ENCODE peak calls at places on chromosomes 16 and 17, in four cellular contexts. Y, M, Q and S are unnamed samples.

GRCh38 chr17:35129154-35129972 is 7.9 kb downstream of the FNDC8 start:
- DNase-seq in M (no peak), Q (peak), Y (no peak), S (no peak)

GRCh38 chr17:30021708-30022317 is 80.4 kb downstream of the EFCAB5 start:
- DNase-seq in Y (peak), Q (peak), M (peak), S (no peak)

GRCh38 chr16:89711601-89712475 is 8.9 kb downstream of the VPS9D1 start:
- DNase-seq in M (peak), Q (peak), Y (peak), S (peak)

GRCh38 chr17:75313941-75314550 is 24.8 kb upstream of the SLC25A19 start:
- DNase-seq in M (no peak), Y (no peak), Q (peak), S (no peak)

GRCh38 chr17:82272495-82273326 is 789 bp downstream of the CSNK1D start:
- DNase-seq in Y (peak), M (peak), Q (no peak), S (peak)

GRCh38 chr16:31869511-31870201 is 4.0 kb upstream of the ZNF267 start:
- DNase-seq in M (no peak), Q (peak), Y (no peak), S (peak)

GRCh38 chr17:4708436-4708835 is 2.0 kb upstream of the ARRB2 start:
- DNase-seq in Q (no peak), M (no peak), Y (peak), S (no peak)

GRCh38 chr16:79776243-79776884 is 175.8 kb upstream of the MAF start:
- DNase-seq in Q (no peak), M (no peak), Y (peak), S (no peak)

GRCh38 chr16:66262253-66263167 is 104.0 kb upstream of the CDH5 start:
- DNase-seq in M (no peak), Q (peak), Y (no peak), S (no peak)

GRCh38 chr17:81434681-81435417 is 39.6 kb downstream of the BAHCC1 start:
- DNase-seq in Q (no peak), M (no peak), Y (no peak), S (no peak)

GRCh38 chr16:67547423-67548264 is 14.7 kb upstream of the CTCF start:
- DNase-seq in M (no peak), Q (no peak), Y (no peak), S (peak)

GRCh38 chr16:84543931-84544776 is 39.7 kb upstream of the MEAK7 start:
- DNase-seq in Y (no peak), Q (peak), M (no peak), S (no peak)

GRCh38 chr16:81489547-81490267 is 45.1 kb downstream of the CMIP start:
- DNase-seq in Y (no peak), Q (no peak), M (no peak), S (peak)

GRCh38 chr17:64661981-64662773 is at the start of gene SMURF2:
- DNase-seq in Q (peak), M (peak), Y (peak), S (peak)

GRCh38 chr17:70865993-70866804 is 696.9 kb downstream of the KCNJ2 start:
- DNase-seq in M (no peak), Q (no peak), Y (no peak), S (no peak)

GRCh38 chr17:4901648-4902344 is 1.1 kb downstream of the CHRNE start:
- DNase-seq in M (peak), Q (no peak), Y (no peak), S (peak)

GRCh38 chr16:3872216-3872895 is 8.2 kb downstream of the CREBBP start:
- DNase-seq in Y (peak), Q (no peak), M (no peak), S (no peak)

GRCh38 chr17:75091855-75092327 is 4.1 kb downstream of the SLC16A5 start:
- DNase-seq in Y (no peak), Q (no peak), M (no peak), S (no peak)

GRCh38 chr17:44184212-44184810 is 2.5 kb upstream of the TMUB2 start:
- DNase-seq in Q (no peak), Y (no peak), M (no peak), S (no peak)
- H3K9ac ChIP-seq in Q (no peak), Y (no peak), M (no peak), S (no peak)

GRCh38 chr16:47460301-47460754 is 535 bp downstream of the ITFG1 start:
- DNase-seq in M (no peak), Y (no peak), Q (no peak), S (no peak)

GRCh38 chr16:47461598-47462266 is 601 bp downstream of the PHKB start:
- DNase-seq in Y (peak), Q (peak), M (peak), S (no peak)

GRCh38 chr16:47458331-47458730 is 2.5 kb downstream of the ITFG1 start:
- DNase-seq in Y (no peak), M (no peak), Q (no peak), S (no peak)

GRCh38 chr16:47459603-47460002 is 1.3 kb downstream of the ITFG1 start:
- DNase-seq in M (no peak), Q (no peak), Y (no peak), S (no peak)

GRCh38 chr16:47460755-47461597 is at the start of the genes ITFG1 and PHKB:
- DNase-seq in M (peak), Y (peak), Q (peak), S (peak)
- TF ChIP-seq CTCF in M (no peak), Y (no peak), Q (peak), S (no peak)

GRCh38 chr16:21301168-21301894 is 23.2 kb upstream of the CRYM start:
- DNase-seq in Y (peak), Q (peak), M (peak), S (peak)

GRCh38 chr16:21302454-21302853 is 24.4 kb upstream of the CRYM start:
- DNase-seq in Q (peak), Y (peak), M (no peak), S (no peak)

GRCh38 chr16:21300309-21301167 is 22.4 kb upstream of the CRYM start:
- DNase-seq in Y (peak), M (peak), Q (peak), S (peak)

GRCh38 chr16:21301895-21302291 is 23.8 kb upstream of the CRYM start:
- DNase-seq in M (no peak), Y (no peak), Q (peak), S (no peak)

GRCh38 chr16:21302898-21303528 is 24.9 kb upstream of the CRYM start:
- DNase-seq in Q (peak), M (no peak), Y (no peak), S (no peak)
- H3K9ac ChIP-seq in Q (no peak), M (no peak), Y (no peak), S (no peak)

GRCh38 chr17:42544874-42545283 is 7.8 kb upstream of the HSD17B1 start:
- DNase-seq in Y (no peak), M (no peak), Q (no peak), S (peak)

GRCh38 chr17:42548993-42549755 is 3.5 kb upstream of the HSD17B1 start:
- DNase-seq in M (no peak), Q (no peak), Y (no peak), S (no peak)

GRCh38 chr17:42547698-42548069 is 5.0 kb upstream of the HSD17B1 start:
- DNase-seq in Y (no peak), M (no peak), Q (no peak), S (no peak)

GRCh38 chr17:42547001-42547461 is 5.7 kb upstream of the HSD17B1 start:
- DNase-seq in Q (no peak), Y (no peak), M (no peak), S (peak)

DNA sequence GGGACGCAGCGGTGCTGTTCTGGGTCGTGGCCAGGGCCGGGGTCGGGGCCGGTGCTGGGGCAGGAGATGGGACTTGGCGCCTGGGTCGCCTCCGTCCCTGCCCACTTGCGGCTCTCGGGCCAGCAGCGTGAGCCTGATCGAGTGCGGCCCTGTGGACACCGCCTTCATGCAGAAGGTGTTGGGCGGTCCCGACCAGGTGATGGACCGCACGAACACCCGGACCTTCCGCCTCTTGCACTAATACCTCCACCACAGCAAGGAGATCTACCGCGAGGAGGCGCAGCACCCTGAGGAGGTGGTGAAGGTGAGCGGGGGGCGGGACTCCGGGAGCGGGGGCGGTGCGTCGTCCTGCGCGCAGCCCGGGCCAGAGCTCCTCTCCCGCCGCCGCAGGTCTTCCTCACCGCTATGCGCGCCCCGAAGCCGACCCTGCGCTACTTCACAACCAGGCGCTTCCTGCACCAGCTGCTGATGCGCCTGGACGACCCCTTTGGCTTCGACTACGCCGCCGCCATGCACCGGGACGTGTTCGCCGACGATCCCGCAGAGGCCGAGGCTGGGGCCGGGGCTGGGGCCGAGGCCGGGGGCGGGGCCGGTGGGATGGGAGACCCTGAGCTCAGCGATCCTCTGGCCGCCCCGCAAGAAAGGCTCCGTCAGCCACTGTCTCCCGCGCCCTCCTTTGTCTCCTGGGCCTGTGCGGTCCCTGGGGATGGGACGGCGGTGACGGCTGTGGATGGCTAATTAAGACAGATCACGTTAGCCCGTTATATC is 4.5 kb upstream of the HSD17B1 start:
- DNase-seq in Q (no peak), M (peak), Y (peak), S (peak)
- TF ChIP-seq CTCF in Q (no peak), M (no peak), Y (peak), S (peak)

GRCh38 chr16:29318037-29318436 is 88.5 kb downstream of the NPIPB11 start:
- DNase-seq in M (no peak), Y (no peak), Q (no peak), S (no peak)

GRCh38 chr16:29321000-29321393 is 85.5 kb downstream of the NPIPB11 start:
- DNase-seq in Y (no peak), Q (no peak), M (no peak), S (peak)

GRCh38 chr16:29321585-29321984 is 84.9 kb downstream of the NPIPB11 start:
- DNase-seq in Q (no peak), Y (peak), M (no peak), S (no peak)

GRCh38 chr16:29319726-29320125 is 86.8 kb downstream of the NPIPB11 start:
- DNase-seq in Q (no peak), Y (no peak), M (no peak), S (no peak)

GRCh38 chr16:29320274-29320999 is 86.1 kb downstream of the NPIPB11 start:
- DNase-seq in Q (no peak), M (no peak), Y (no peak), S (peak)
- H3K9ac ChIP-seq in Q (no peak), M (no peak), Y (no peak), S (no peak)

GRCh38 chr16:590875-591200 is 972 bp downstream of the RAB40C start:
- DNase-seq in Q (no peak), M (no peak), Y (no peak), S (no peak)

GRCh38 chr16:588889-589657 is 793 bp upstream of the RAB40C start:
- DNase-seq in Y (peak), M (peak), Q (peak), S (peak)

GRCh38 chr16:588639-588888 is 1.3 kb upstream of the RAB40C start:
- DNase-seq in Q (peak), Y (peak), M (peak), S (no peak)

GRCh38 chr16:590165-590874 is 454 bp downstream of the RAB40C start:
- DNase-seq in M (peak), Y (peak), Q (peak), S (peak)

DNA sequence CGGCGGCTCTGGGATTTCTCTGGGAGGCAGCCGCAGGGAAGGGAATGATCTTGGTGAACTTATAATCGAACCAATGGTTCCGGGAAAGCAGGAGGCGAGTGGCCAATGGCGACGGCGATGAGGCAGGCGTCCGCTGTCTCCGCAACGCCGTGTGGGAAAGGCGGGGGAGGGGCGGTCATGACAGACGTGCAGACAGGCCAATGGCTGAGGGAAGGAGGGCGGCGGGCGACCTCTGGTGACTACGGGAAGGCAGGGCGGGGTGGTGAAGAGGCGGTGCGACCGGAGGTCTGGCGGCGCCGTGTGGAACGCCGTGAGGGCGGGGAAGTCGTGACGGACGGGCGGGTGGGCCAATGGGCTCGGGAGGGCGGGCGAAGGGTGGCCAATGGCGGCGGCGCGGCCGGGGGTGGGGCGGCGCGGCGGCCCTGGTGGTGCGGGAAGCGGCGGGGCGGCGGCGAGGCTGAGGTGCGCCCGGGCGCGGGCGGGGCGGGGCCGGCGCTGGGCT is at the start of gene RAB40C:
- DNase-seq in M (peak), Q (peak), Y (peak), S (peak)
- TF ChIP-seq CTCF in M (no peak), Q (peak), Y (peak), S (peak)

GRCh38 chr16:70692481-70693203 is 6.8 kb upstream of the MTSS2 start:
- DNase-seq in Q (no peak), M (no peak), Y (no peak), S (peak)
- H3K9ac ChIP-seq in Q (peak), M (peak), Y (no peak), S (peak)